ENCODE peak calls at places on chromosomes 11 and 22, in ten cellular contexts. K, Z, G, O, T, I, L, D, R and Q are unnamed samples.
A peak's percentile ranks its signal among the peaks of the same experiment; 100 is the strongest.

GRCh38 chr11:12733091-12733490 is 58.9 kb downstream of the TEAD1 start:
- DNase-seq in K (no peak), Z (no peak), G (no peak), O (no peak), T (no peak), I (no peak), L (no peak), D (no peak), R (no peak), Q (no peak)

GRCh38 chr11:100980156-100980555 is 149.5 kb downstream of the PGR start:
- DNase-seq in K (no peak), Z (peak; percentile 13), G (no peak), O (no peak), T (no peak), I (no peak), L (no peak), D (no peak), R (peak; percentile 24), Q (no peak)

GRCh38 chr11:75158241-75158640 is 7.3 kb downstream of the SLCO2B1 start:
- DNase-seq in K (no peak), Z (no peak), G (no peak), O (no peak), T (no peak), I (no peak), L (no peak), D (no peak), R (no peak), Q (no peak)

GRCh38 chr22:49628351-49629023 is 199.2 kb downstream of the BRD1 start:
- DNase-seq in K (no peak), Z (no peak), G (peak; percentile 96), O (no peak), T (no peak), I (no peak), L (peak; percentile 9), D (no peak), R (no peak), Q (no peak)

GRCh38 chr22:45124176-45124857 is 39.4 kb upstream of the NUP50 start:
- DNase-seq in K (no peak), Z (peak; percentile 33), G (no peak), O (no peak), T (no peak), I (no peak), L (no peak), D (no peak), R (no peak), Q (no peak)

GRCh38 chr11:2541881-2542361 is 97.1 kb downstream of the KCNQ1 start:
- DNase-seq in K (peak; percentile 17), Z (no peak), G (no peak), O (no peak), T (peak; percentile 9), I (no peak), L (no peak), D (no peak), R (no peak), Q (no peak)

GRCh38 chr11:118572914-118573550 is 823 bp downstream of the ARCN1 start:
- DNase-seq in K (peak; percentile 50), Z (peak; percentile 75), G (peak; percentile 11), O (peak; percentile 59), T (no peak), I (no peak), L (no peak), D (no peak), R (peak; percentile 79), Q (no peak)

GRCh38 chr11:61507962-61508824 is at the start of gene LRRC10B:
- DNase-seq in K (peak; percentile 96), Z (no peak), G (peak; percentile 86), O (no peak), T (no peak), I (peak; percentile 46), L (no peak), D (no peak), R (no peak), Q (peak; percentile 30)

GRCh38 chr11:72224587-72225410 is at the start of gene INPPL1:
- DNase-seq in K (peak; percentile 76), Z (no peak), G (no peak), O (peak; percentile 35), T (peak; percentile 68), I (peak; percentile 49), L (no peak), D (peak; percentile 72), R (no peak), Q (peak; percentile 57)

GRCh38 chr11:16013242-16013641 is 343.1 kb downstream of the SOX6 start:
- DNase-seq in K (no peak), Z (no peak), G (no peak), O (no peak), T (no peak), I (no peak), L (no peak), D (no peak), R (no peak), Q (no peak)

GRCh38 chr11:114416441-114416928 is 16.0 kb downstream of the RBM7 start:
- DNase-seq in K (no peak), Z (peak; percentile 33), G (no peak), O (peak; percentile 89), T (no peak), I (no peak), L (no peak), D (peak; percentile 12), R (no peak), Q (no peak)

GRCh38 chr11:15333407-15333806 is 218.7 kb downstream of the INSC start:
- DNase-seq in K (no peak), Z (no peak), G (no peak), O (no peak), T (no peak), I (no peak), L (no peak), D (no peak), R (no peak), Q (no peak)

GRCh38 chr22:30892286-30892685 is 76.3 kb downstream of the MORC2 start:
- DNase-seq in K (peak; percentile 41), Z (no peak), G (no peak), O (no peak), T (peak; percentile 1), I (no peak), L (no peak), D (peak; percentile 2), R (no peak), Q (no peak)

GRCh38 chr22:19608114-19608494 is 83.9 kb upstream of the CLDN5 start:
- DNase-seq in K (no peak), Z (no peak), G (no peak), O (no peak), T (no peak), I (no peak), L (no peak), D (no peak), R (no peak), Q (no peak)

GRCh38 chr22:27778299-27779090 is 23.1 kb downstream of the MN1 start:
- DNase-seq in K (no peak), Z (no peak), G (no peak), O (no peak), T (no peak), I (no peak), L (no peak), D (no peak), R (no peak), Q (no peak)

GRCh38 chr22:20783300-20783673 is 9.4 kb downstream of the SERPIND1 start:
- DNase-seq in K (no peak), Z (no peak), G (no peak), O (no peak), T (no peak), I (no peak), L (no peak), D (no peak), R (no peak), Q (no peak)
- H3K27ac ChIP-seq in K (no peak overlapping the region), Z (no peak overlapping the region), G (no peak overlapping the region), O (no peak overlapping the region), T (no peak overlapping the region), I (no peak overlapping the region), L (no peak overlapping the region), D (no peak overlapping the region), R (peak overlapping the region; percentile 97), Q (no peak overlapping the region)

DNA sequence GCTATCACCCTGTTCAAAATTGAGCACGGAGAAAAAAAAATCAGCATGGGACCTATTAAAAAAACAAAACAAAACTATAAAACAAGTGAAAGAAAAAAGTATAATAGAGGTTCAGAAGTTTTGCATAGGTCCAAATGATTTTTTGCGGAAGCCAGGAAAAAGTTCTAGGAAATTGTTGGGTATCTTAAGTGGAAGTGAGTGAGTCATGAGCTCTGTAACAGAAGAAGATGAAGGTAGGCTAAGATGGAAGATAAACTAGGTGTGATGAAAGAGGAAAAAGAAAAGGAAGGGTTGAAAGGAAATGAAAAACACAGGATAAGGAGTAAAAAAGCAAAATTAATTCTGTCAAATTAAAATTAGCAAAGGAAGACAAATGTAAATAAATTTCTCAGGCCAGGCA is 27.8 kb downstream of the SDHD start:
- DNase-seq in K (no peak), Z (no peak), G (no peak), O (no peak), T (no peak), I (no peak), L (no peak), D (no peak), R (no peak), Q (no peak)
- H3K27ac ChIP-seq in K (no peak overlapping the region), Z (no peak overlapping the region), G (no peak overlapping the region), O (no peak overlapping the region), T (no peak overlapping the region), I (no peak overlapping the region), L (no peak overlapping the region), D (no peak overlapping the region), R (no peak overlapping the region), Q (no peak overlapping the region)

DNA sequence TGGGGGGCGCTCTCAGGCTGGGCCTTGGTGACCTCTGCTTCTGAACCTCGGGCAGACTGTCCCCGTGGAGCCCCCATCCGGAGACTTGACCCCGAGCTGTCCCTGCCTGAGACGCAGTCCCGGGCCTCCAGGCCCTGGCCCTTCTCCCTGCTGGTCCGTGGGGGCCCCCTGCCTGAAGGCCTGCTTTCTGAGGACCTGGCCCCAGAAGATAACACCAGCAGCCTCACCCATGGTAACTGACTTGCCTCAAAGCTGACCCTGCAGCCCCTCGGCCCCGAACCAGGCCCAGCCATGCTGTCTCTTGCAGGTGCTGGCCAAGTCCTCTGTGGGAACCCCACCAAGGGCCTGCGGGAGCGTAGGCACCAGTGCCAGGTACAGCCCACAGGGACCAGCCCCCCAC is 8.9 kb downstream of the LMNTD2 start:
- DNase-seq in K (no peak), Z (no peak), G (no peak), O (no peak), T (no peak), I (no peak), L (no peak), D (no peak), R (no peak), Q (no peak)
- H3K27ac ChIP-seq in K (no peak overlapping the region), Z (no peak overlapping the region), G (no peak overlapping the region), O (no peak overlapping the region), T (no peak overlapping the region), I (no peak overlapping the region), L (no peak overlapping the region), D (no peak overlapping the region), R (no peak overlapping the region), Q (no peak overlapping the region)

DNA sequence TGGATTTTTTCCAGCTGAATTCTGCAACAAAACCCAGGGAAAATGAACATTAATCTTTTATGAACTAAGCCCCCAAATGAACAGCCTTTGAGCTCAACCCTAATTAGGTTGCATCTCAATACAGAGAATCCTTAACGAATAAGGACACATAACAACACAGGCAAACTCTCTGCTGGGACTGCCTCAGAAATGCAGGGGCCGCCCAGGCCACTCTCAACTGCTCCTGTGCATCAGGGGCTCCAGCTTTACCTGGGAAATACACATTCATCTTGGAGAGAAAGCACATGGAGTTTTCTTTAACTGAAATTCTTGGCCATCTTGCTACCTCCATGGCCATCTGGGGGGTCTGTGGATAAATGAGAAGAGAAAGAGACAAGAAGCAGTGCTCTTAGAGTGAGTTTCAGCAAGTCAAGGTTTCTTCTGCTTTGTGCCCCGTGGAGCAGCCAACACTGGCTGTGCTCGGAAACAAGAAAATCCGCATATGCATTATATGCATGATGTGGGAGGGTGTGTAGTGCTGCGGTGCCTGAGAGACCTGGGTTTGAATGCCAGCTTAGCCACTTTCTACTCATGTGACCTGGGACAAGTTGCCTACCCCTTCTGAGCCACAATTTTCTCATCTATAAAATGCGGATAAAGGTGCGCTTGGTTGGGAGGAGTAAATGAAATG is 81.9 kb upstream of the RCN1 start:
- DNase-seq in K (no peak), Z (no peak), G (no peak), O (no peak), T (no peak), I (no peak), L (no peak), D (no peak), R (no peak), Q (no peak)
- H3K27ac ChIP-seq in K (no peak overlapping the region), Z (no peak overlapping the region), G (no peak overlapping the region), O (no peak overlapping the region), T (no peak overlapping the region), I (no peak overlapping the region), L (no peak overlapping the region), D (no peak overlapping the region), R (no peak overlapping the region), Q (no peak overlapping the region)